ENCODE peak calls at places on chromosome 9, in ten cellular contexts. F is activated CD8-positive, alpha-beta memory T cell treated with anti-CD3 and anti-CD28 coated beads, Interleukin-2, amount 10 ng/mL, durations not matched to agents 7 days and 5 days; G is midbrain; Z is AG08396; H is stimulated activated CD4-positive, alpha-beta T cell treated with anti-CD3 and anti-CD28 coated beads, Interleukin-4, amount 100 ng/mL, for 48 hours; W is activated naive CD8-positive, alpha-beta T cell treated with anti-CD3 and anti-CD28 coated beads, Interleukin-2, amount 50 U/mL, for 16 hours; T is T47D; U is AG20443; B is sciatic nerve; O is GM23248. X is an unnamed sample.

GRCh38 chr9:114504341-114505186 is 709 bp downstream of the WHRN start:
- DNase-seq in F (peak; percentile 46), G (no peak), Z (peak; percentile 72), H (peak; percentile 17), W (no peak), T (peak; percentile 69), U (peak; percentile 84), B (peak; percentile 67), O (peak; percentile 76), X (peak; percentile 30)

GRCh38 chr9:18472915-18473314 is 1.0 kb upstream of the ADAMTSL1 start:
- DNase-seq in F (no peak), G (no peak), Z (no peak), H (no peak), W (no peak), T (no peak), U (no peak), B (peak; percentile 60), O (peak; percentile 63), X (no peak)

GRCh38 chr9:2107906-2108451 is 92.8 kb downstream of the SMARCA2 start:
- DNase-seq in F (no peak), G (no peak), Z (no peak), H (no peak), W (no peak), T (no peak), U (no peak), B (no peak), O (no peak), X (no peak)

GRCh38 chr9:83034587-83034986 is 28.4 kb downstream of the RASEF start:
- DNase-seq in F (no peak), G (no peak), Z (no peak), H (no peak), W (no peak), T (no peak), U (no peak), B (no peak), O (peak; percentile 23), X (no peak)

GRCh38 chr9:5389109-5389732 is 48.5 kb downstream of the PLGRKT start:
- DNase-seq in F (peak; percentile 82), G (no peak), Z (peak; percentile 63), H (peak; percentile 16), W (no peak), T (no peak), U (peak; percentile 71), B (no peak), O (peak; percentile 82), X (no peak)

GRCh38 chr9:108543251-108543768 is 312.5 kb downstream of the ACTL7B start:
- DNase-seq in F (no peak), G (no peak), Z (no peak), H (no peak), W (no peak), T (no peak), U (peak; percentile 42), B (no peak), O (peak; percentile 78), X (no peak)

GRCh38 chr9:969693-970309 is 6.7 kb upstream of the DMRT3 start:
- DNase-seq in F (no peak), G (no peak), Z (no peak), H (no peak), W (no peak), T (no peak), U (no peak), B (no peak), O (no peak), X (no peak)

GRCh38 chr9:120937596-120937995 is 11.0 kb upstream of the TRAF1 start:
- DNase-seq in F (no peak), G (no peak), Z (no peak), H (no peak), W (no peak), T (no peak), U (no peak), B (no peak), O (peak; percentile 40), X (no peak)

GRCh38 chr9:123089040-123089439 is 55.6 kb downstream of the GPR21 start:
- DNase-seq in F (no peak), G (no peak), Z (no peak), H (no peak), W (no peak), T (no peak), U (no peak), B (no peak), O (no peak), X (no peak)

X was measured in HuH-7.